ENCODE peak calls at places on chromosomes 12 and 14, in seven cellular contexts. S is Panc1, I is uterus, Q is PC-3, N is heart left ventricle, F is Caco-2, L is endodermal cell. Y is an unnamed sample.

GRCh38 chr14:75568791-75569190 is 9.6 kb upstream of the FLVCR2 start:
- DNase-seq in L (no peak), F (no peak), N (no peak), S (no peak), I (no peak), Q (no peak), Y (no peak)

GRCh38 chr12:52415870-52416750 is 10.0 kb upstream of the KRT82 start:
- DNase-seq in S (no peak), F (no peak), L (no peak), N (peak), Q (peak), I (peak), Y (no peak)

GRCh38 chr12:109452489-109452888 is 24.6 kb downstream of the KCTD10 start:
- DNase-seq in I (no peak), Q (no peak), S (no peak), L (no peak), N (no peak), F (no peak), Y (no peak)

GRCh38 chr12:16323010-16323409 is 24.4 kb upstream of the MGST1 start:
- DNase-seq in I (no peak), Q (peak), S (no peak), L (no peak), N (no peak), F (no peak), Y (no peak)

GRCh38 chr14:53539489-53540126 is 386.5 kb upstream of the DDHD1 start:
- DNase-seq in N (peak), L (peak), I (peak), S (peak), F (peak), Q (peak), Y (peak)

GRCh38 chr12:80598004-80598606 is 109.3 kb upstream of the MYF6 start:
- DNase-seq in I (no peak), S (peak), L (peak), F (peak), Q (peak), N (no peak), Y (no peak)

GRCh38 chr14:33646692-33647260 is 304.1 kb downstream of the EGLN3 start:
- DNase-seq in Q (peak), L (no peak), I (no peak), S (no peak), N (no peak), F (no peak), Y (no peak)

GRCh38 chr12:83389237-83389996 is 702.7 kb downstream of the TMTC2 start:
- DNase-seq in L (peak), S (no peak), I (no peak), N (peak), Q (peak), F (peak), Y (peak)

GRCh38 chr12:95767703-95768102 is 22.9 kb downstream of the NTN4 start:
- DNase-seq in N (no peak), Q (no peak), I (no peak), F (no peak), S (no peak), L (no peak), Y (no peak)

GRCh38 chr14:68397827-68398226 is 395.0 kb downstream of the ZFP36L1 start:
- DNase-seq in L (no peak), F (peak), Q (no peak), S (no peak), N (no peak), I (peak), Y (no peak)

GRCh38 chr14:82045339-82045738 is 511.7 kb upstream of the SEL1L start:
- DNase-seq in S (no peak), I (no peak), L (no peak), Q (no peak), F (no peak), N (no peak), Y (no peak)

GRCh38 chr12:85821759-85822158 is 14.4 kb downstream of the RASSF9 start:
- DNase-seq in F (peak), N (no peak), L (no peak), Q (peak), I (no peak), S (no peak), Y (no peak)

GRCh38 chr12:23927907-23928306 is 21.6 kb downstream of the SOX5 start:
- DNase-seq in L (no peak), I (no peak), N (no peak), Q (no peak), S (no peak), F (no peak), Y (no peak)

GRCh38 chr12:106913456-106913855 is 42.3 kb upstream of the TMEM263 start:
- DNase-seq in F (no peak), Q (no peak), L (no peak), I (no peak), S (no peak), N (no peak), Y (no peak)

GRCh38 chr12:30420561-30420960 is 275.1 kb downstream of the IPO8 start:
- DNase-seq in F (no peak), L (no peak), N (no peak), I (no peak), S (no peak), Q (peak), Y (no peak)

GRCh38 chr14:95392841-95393240 is 73.1 kb upstream of the CLMN start:
- DNase-seq in F (no peak), L (no peak), S (no peak), I (no peak), N (no peak), Q (no peak), Y (no peak)

GRCh38 chr14:87161502-87161901 is 831.5 kb downstream of the GALC start:
- DNase-seq in Q (no peak), I (peak), N (no peak), F (no peak), S (no peak), L (peak), Y (peak)

GRCh38 chr14:34331728-34332623 is 130.1 kb downstream of the SPTSSA start:
- DNase-seq in F (peak), L (peak), I (peak), S (peak), N (peak), Q (peak), Y (peak)

GRCh38 chr12:9099552-9100190 is 16.0 kb downstream of the A2M start:
- DNase-seq in S (no peak), L (no peak), Q (no peak), N (no peak), F (no peak), I (no peak), Y (no peak)

GRCh38 chr14:100835278-100836052 is 9.5 kb downstream of the MEG3 start:
- DNase-seq in F (no peak), I (no peak), N (no peak), S (no peak), L (no peak), Q (no peak), Y (peak)

GRCh38 chr14:99132821-99133562 is 139.0 kb downstream of the BCL11B start:
- DNase-seq in N (no peak), F (no peak), I (no peak), Q (no peak), L (peak), S (no peak), Y (no peak)

GRCh38 chr12:93938921-93939320 is 209.5 kb upstream of the PLXNC1 start:
- DNase-seq in L (no peak), S (no peak), Q (no peak), I (no peak), N (no peak), F (no peak), Y (no peak)

GRCh38 chr14:97707603-97708002 is 910.4 kb downstream of the VRK1 start:
- DNase-seq in Q (no peak), L (peak), F (no peak), I (no peak), N (no peak), S (no peak), Y (no peak)

GRCh38 chr12:15924956-15925355 is 13.8 kb downstream of the DERA start:
- DNase-seq in F (no peak), I (no peak), S (no peak), Q (no peak), L (no peak), N (no peak), Y (no peak)

GRCh38 chr12:52687527-52688385 is 7.5 kb upstream of the KRT1 start:
- DNase-seq in F (no peak), L (no peak), I (no peak), S (no peak), Q (peak), N (no peak), Y (no peak)

GRCh38 chr14:70234066-70234950 is 45.6 kb upstream of the SLC8A3 start:
- DNase-seq in I (no peak), S (no peak), Q (no peak), N (no peak), F (no peak), L (no peak), Y (no peak)

GRCh38 chr14:70660967-70661871 is 19.5 kb downstream of the TTC9 start:
- DNase-seq in S (no peak), Q (no peak), L (no peak), I (no peak), N (no peak), F (no peak), Y (no peak)

GRCh38 chr14:50762001-50762930 is 68.7 kb downstream of the NIN start:
- DNase-seq in L (no peak), S (no peak), Q (peak), F (no peak), I (no peak), N (no peak), Y (no peak)

GRCh38 chr12:57452937-57453509 is 2.1 kb upstream of the INHBE start:
- DNase-seq in S (no peak), L (peak), Q (peak), N (peak), F (peak), I (peak), Y (peak)

GRCh38 chr14:22978873-22979671 is 3.3 kb downstream of the AJUBA start:
- DNase-seq in S (no peak), I (no peak), Q (peak), L (no peak), F (peak), N (no peak), Y (no peak)

GRCh38 chr12:25590021-25590721 is 37.1 kb upstream of the LMNTD1 start:
- DNase-seq in F (no peak), I (no peak), Q (no peak), S (no peak), L (no peak), N (no peak), Y (no peak)

GRCh38 chr12:47238665-47239064 is 158.9 kb upstream of the AMIGO2 start:
- DNase-seq in L (no peak), F (no peak), N (no peak), Q (no peak), I (no peak), S (no peak), Y (no peak)

DNA sequence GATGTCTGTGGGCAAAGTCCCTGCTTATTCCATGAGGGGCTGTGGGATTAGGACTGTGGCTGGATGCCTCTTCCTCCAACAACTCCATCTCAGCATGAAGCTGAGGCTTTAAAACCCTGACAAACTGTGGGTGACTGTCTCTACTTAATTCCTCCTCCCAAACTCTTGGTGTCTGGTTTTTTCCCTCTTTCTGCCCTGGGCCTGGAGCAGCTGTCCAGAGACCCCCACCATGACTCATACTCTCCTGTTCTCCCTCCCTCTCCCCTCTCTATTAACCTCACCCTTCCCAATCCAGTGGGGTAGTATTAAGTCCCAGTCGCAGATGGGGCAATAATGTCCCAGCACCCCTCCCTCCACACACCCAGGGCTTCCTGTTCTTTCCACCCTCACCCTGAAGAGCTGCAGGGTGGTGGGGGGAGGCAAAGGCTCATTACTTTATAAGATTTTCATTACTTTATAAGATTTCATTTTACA is 2.1 kb upstream of the DNAJC14 start:
- DNase-seq in N (no peak), Q (no peak), S (no peak), L (no peak), I (no peak), F (no peak), Y (no peak)
- H3K4me3 ChIP-seq in N (peak), Q (peak), S (peak), L (peak), I (peak), F (peak), Y (no peak)

GRCh38 chr14:21258194-21258888 is 10.9 kb downstream of the HNRNPC start:
- DNase-seq in N (no peak), F (no peak), S (no peak), L (no peak), Q (no peak), I (no peak), Y (no peak)

GRCh38 chr14:21256539-21257394 is 12.5 kb downstream of the HNRNPC start:
- DNase-seq in N (no peak), L (no peak), F (no peak), Q (no peak), S (no peak), I (no peak), Y (no peak)

GRCh38 chr14:21261824-21262223 is 7.4 kb downstream of the HNRNPC start:
- DNase-seq in F (no peak), Q (no peak), L (no peak), N (no peak), S (no peak), I (no peak), Y (no peak)

GRCh38 chr14:21257395-21258193 is 11.6 kb downstream of the HNRNPC start:
- DNase-seq in S (no peak), Q (no peak), F (no peak), I (no peak), N (no peak), L (peak), Y (no peak)

DNA sequence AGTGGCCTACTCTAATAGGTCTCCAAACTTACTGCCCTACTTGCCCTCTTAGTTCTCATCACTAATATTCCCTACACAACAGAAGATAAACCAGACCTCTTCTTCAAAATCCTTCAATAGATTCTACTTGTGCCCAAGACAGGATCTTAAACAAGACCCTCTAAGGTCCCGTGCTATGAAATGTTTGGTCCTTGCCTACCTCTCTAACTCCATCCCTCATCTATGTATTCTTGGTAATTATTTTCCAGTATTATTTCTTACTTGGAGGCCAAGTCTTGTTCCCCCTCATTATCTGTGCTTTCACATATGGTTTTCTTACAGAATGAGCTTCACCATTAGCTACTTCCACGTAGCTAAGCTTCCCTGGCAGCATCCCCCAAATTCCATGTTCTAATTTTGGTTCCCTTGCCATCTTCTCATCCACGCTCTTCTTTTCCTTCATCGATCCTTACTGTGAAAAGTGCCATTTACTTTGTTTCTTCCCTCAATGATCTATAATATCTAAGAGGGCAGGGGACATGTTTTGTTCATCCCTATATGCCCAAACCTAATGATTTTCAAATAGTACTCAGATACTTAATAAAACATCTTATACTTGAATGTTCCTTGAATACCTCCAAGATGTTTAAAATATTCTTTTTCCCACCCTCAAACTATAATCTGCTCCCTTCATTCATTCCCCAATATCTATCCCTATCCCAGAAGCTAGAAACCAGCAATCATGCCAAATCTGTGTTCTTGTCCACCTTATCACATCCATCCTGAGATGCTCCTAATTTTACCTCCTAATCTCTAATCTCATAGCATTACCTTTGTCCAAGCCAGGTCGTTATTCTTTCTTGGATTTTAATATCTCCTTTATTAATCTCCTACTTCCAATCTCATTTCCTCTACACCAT is 10.1 kb downstream of the HNRNPC start:
- DNase-seq in N (no peak), F (no peak), Q (no peak), L (no peak), I (no peak), S (no peak), Y (no peak)
- TF ChIP-seq CTCF in N (no peak), F (no peak), Q (no peak), L (no peak), I (no peak), S (no peak), Y (no peak)

DNA sequence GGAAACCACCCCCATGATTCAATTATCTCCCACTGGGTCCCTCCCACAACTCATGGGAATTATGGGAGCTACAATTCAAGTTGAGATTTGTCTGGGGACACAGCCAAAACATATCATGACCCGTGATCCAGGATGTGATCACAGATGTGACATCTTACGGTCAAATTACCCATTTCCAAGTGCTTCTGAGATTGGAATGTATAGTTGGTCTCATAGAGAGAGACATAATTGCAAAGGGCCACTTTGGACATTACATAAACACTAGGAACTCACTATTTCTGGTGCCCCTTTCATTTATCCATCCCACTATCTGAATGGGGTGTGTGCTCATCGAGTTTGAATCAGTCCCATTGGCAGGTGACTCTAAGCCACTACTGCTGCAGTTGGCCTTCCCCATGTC is 204.5 kb downstream of the PHLDA1 start:
- DNase-seq in Q (no peak), S (no peak), F (no peak), N (no peak), I (no peak), L (no peak), Y (no peak)
- H3K4me3 ChIP-seq in Q (no peak), S (no peak), F (no peak), N (no peak), I (no peak), L (no peak), Y (no peak)

GRCh38 chr14:37251778-37252177 is 54.0 kb downstream of the MIPOL1 start:
- DNase-seq in Q (peak), F (no peak), I (no peak), L (no peak), N (no peak), S (no peak), Y (no peak)
- TF ChIP-seq CTCF in Q (peak), F (no peak), I (no peak), L (peak), N (no peak), S (no peak), Y (no peak)

Y was measured in pancreas.